ENCODE peak calls at places on chromosomes 11 and 22, in ten cellular contexts. D is DND-41; W is Caco-2; E is naive thymus-derived CD4-positive, alpha-beta T cell; P is mammary epithelial cell; K is right atrium auricular region; J is endothelial cell of umbilical vein; N is CD8-positive, alpha-beta T cell; G is A549; T is transverse colon. U is an unnamed sample. For H3K9me3, the result is how much of the 10 kb centered on the place peaks cover.

GRCh38 chr11:65224939-65225283 is 36.9 kb upstream of the POLA2 start:
- DNase-seq in D (no peak), W (peak), E (no peak), P (peak), K (peak), J (peak), N (no peak), G (peak), T (peak), U (no peak)

GRCh38 chr22:28426346-28427132 is 253.1 kb downstream of the TTC28 start:
- DNase-seq in D (no peak), W (no peak), E (no peak), P (no peak), K (no peak), J (peak), N (no peak), G (no peak), T (no peak), U (no peak)

GRCh38 chr11:11841121-11841604 is 609 bp upstream of the USP47 start:
- DNase-seq in D (no peak), W (peak), E (no peak), P (no peak), K (peak), J (no peak), N (peak), G (peak), T (peak), U (peak)

GRCh38 chr11:36002196-36002595 is 58.3 kb downstream of the LDLRAD3 start:
- DNase-seq in D (no peak), W (no peak), E (no peak), P (no peak), K (no peak), J (peak), N (no peak), G (no peak), T (no peak), U (no peak)

GRCh38 chr22:37300551-37301017 is 18.3 kb downstream of the CYTH4 start:
- DNase-seq in D (peak), W (no peak), E (peak), P (no peak), K (no peak), J (no peak), N (peak), G (no peak), T (no peak), U (no peak)

GRCh38 chr11:31981457-31981856 is 109.4 kb upstream of the RCN1 start:
- DNase-seq in D (no peak), W (no peak), E (no peak), P (no peak), K (no peak), J (no peak), N (no peak), G (no peak), T (no peak), U (no peak)

GRCh38 chr11:124482362-124483147 is 37.1 kb upstream of the OR8B8 start:
- DNase-seq in D (no peak), W (no peak), E (no peak), P (no peak), K (no peak), J (peak), N (no peak), G (no peak), T (no peak), U (no peak)

GRCh38 chr11:36469881-36470802 is 39.9 kb downstream of the TRAF6 start:
- DNase-seq in D (no peak), W (no peak), E (no peak), P (peak), K (no peak), J (no peak), N (no peak), G (no peak), T (no peak), U (no peak)

GRCh38 chr11:7251836-7252682 is at the start of gene SYT9:
- DNase-seq in D (no peak), W (no peak), E (no peak), P (peak), K (no peak), J (peak), N (no peak), G (peak), T (peak), U (peak)

GRCh38 chr22:47274196-47274595 is 511.7 kb downstream of the TBC1D22A start:
- DNase-seq in D (no peak), W (no peak), E (no peak), P (no peak), K (no peak), J (no peak), N (no peak), G (no peak), T (no peak), U (no peak)

GRCh38 chr11:90218606-90219005 is 4.2 kb downstream of the CHORDC1 start:
- DNase-seq in D (no peak), W (peak), E (no peak), P (no peak), K (no peak), J (no peak), N (no peak), G (no peak), T (no peak), U (peak)

GRCh38 chr11:90222459-90223247 is at the start of gene CHORDC1:
- DNase-seq in D (peak), W (peak), E (peak), P (peak), K (peak), J (peak), N (peak), G (peak), T (peak), U (peak)

GRCh38 chr11:90219438-90219837 is 3.4 kb downstream of the CHORDC1 start:
- DNase-seq in D (no peak), W (no peak), E (no peak), P (no peak), K (no peak), J (no peak), N (no peak), G (no peak), T (no peak), U (no peak)

GRCh38 chr11:90222152-90222458 is 744 bp downstream of the CHORDC1 start:
- DNase-seq in D (no peak), W (no peak), E (peak), P (no peak), K (no peak), J (peak), N (no peak), G (no peak), T (no peak), U (no peak)

GRCh38 chr11:90220391-90220790 is 2.5 kb downstream of the CHORDC1 start:
- DNase-seq in D (no peak), W (no peak), E (no peak), P (peak), K (no peak), J (peak), N (no peak), G (no peak), T (no peak), U (no peak)
- H3K4me3 ChIP-seq in D (peak), W (peak), E (no peak), P (peak), K (no peak), J (peak), N (no peak), G (peak), T (no peak), U (peak)

GRCh38 chr22:48974443-48975251 is 853.0 kb downstream of the BRD1 start:
- DNase-seq in D (no peak), W (no peak), E (no peak), P (no peak), K (peak), J (no peak), N (no peak), G (no peak), T (no peak), U (no peak)

GRCh38 chr22:48973694-48974041 is 854.0 kb downstream of the BRD1 start:
- DNase-seq in D (no peak), W (no peak), E (no peak), P (no peak), K (no peak), J (no peak), N (no peak), G (no peak), T (no peak), U (no peak)

GRCh38 chr22:48976556-48977535 is 850.8 kb downstream of the BRD1 start:
- DNase-seq in D (no peak), W (no peak), E (no peak), P (no peak), K (no peak), J (no peak), N (no peak), G (no peak), T (no peak), U (no peak)

GRCh38 chr22:48975252-48975780 is 852.4 kb downstream of the BRD1 start:
- DNase-seq in D (no peak), W (no peak), E (no peak), P (no peak), K (peak), J (no peak), N (no peak), G (no peak), T (no peak), U (no peak)

GRCh38 chr22:48975886-48976285 is 851.8 kb downstream of the BRD1 start:
- DNase-seq in D (no peak), W (no peak), E (no peak), P (no peak), K (no peak), J (no peak), N (no peak), G (no peak), T (no peak), U (no peak)
- H3K9me3 ChIP-seq in D (under half), W (under half), E (under half), P (under half), K (under half), J (under half), N (under half), G (under half), T (under half), U (under half)

GRCh38 chr11:118679483-118679882 is at the start of gene TREH:
- DNase-seq in D (no peak), W (peak), E (no peak), P (no peak), K (no peak), J (no peak), N (no peak), G (no peak), T (peak), U (no peak)
- H3K4me3 ChIP-seq in D (no peak), W (no peak), E (no peak), P (no peak), K (no peak), J (no peak), N (no peak), G (no peak), T (no peak), U (no peak)

DNA sequence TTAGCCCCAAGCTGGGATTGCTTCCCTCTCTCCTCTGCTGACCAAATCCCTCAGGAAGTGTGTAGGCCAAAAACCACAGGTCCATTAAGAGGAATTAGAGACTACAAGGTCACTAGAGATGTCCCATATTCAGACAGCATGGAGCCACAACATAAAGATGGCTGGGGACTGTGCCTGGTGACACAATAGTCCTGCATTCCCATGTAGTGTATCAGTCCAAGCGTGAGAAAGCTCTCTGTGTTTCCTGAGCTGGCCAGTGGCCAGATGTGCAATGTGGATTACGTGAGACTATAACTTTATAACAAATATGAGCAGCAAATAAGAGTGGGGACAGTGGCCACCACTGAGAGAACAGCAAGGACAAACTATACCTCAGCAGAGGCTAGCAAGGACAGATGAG is 7.6 kb upstream of the MS4A10 start:
- DNase-seq in D (no peak), W (no peak), E (no peak), P (peak), K (peak), J (peak), N (no peak), G (peak), T (no peak), U (no peak)
- H3K9me3 ChIP-seq in D (under half), W (under half), E (under half), P (under half), K (under half), J (under half), N (under half), G (under half), T (under half), U (under half)